ENCODE peak calls at places on chromosomes 16 and 17, in five cellular contexts. I is mammary epithelial cell, H is NCI-H510A, E is ELR, D is posterior cingulate gyrus. L is an unnamed sample.

GRCh38 chr17:52170963-52171572 is 12.6 kb upstream of the CA10 start:
- DNase-seq in I (peak), H (no peak), E (peak), D (no peak), L (peak)

GRCh38 chr17:32855620-32856019 is 21.3 kb downstream of the MYO1D start:
- DNase-seq in I (no peak), H (no peak), E (no peak), D (no peak), L (no peak)

GRCh38 chr16:1218061-1218929 is 6.8 kb downstream of the TPSG1 start:
- DNase-seq in I (no peak), H (no peak), E (no peak), D (no peak), L (no peak)

GRCh38 chr17:39098474-39099090 is 52.9 kb downstream of the PLXDC1 start:
- DNase-seq in I (no peak), H (no peak), E (no peak), D (no peak), L (no peak)

GRCh38 chr17:54749157-54749556 is 151.5 kb upstream of the TOM1L1 start:
- DNase-seq in I (no peak), H (no peak), E (no peak), D (no peak), L (no peak)

GRCh38 chr17:55301521-55302406 is 37.0 kb downstream of the HLF start:
- DNase-seq in I (no peak), H (no peak), E (no peak), D (no peak), L (no peak)

GRCh38 chr17:82315703-82316358 is 1.6 kb downstream of the CD7 start:
- DNase-seq in I (no peak), H (no peak), E (no peak), D (no peak), L (no peak)

GRCh38 chr17:74831442-74832146 is 28.1 kb downstream of the GRIN2C start:
- DNase-seq in I (no peak), H (no peak), E (no peak), D (no peak), L (peak)

GRCh38 chr17:43940630-43941029 is 1.6 kb downstream of the PPY start:
- DNase-seq in I (no peak), H (no peak), E (peak), D (peak), L (peak)

GRCh38 chr16:70257391-70257790 is 5.7 kb upstream of the EXOSC6 start:
- DNase-seq in I (no peak), H (no peak), E (no peak), D (no peak), L (no peak)

GRCh38 chr17:56982312-56982711 is 4.4 kb downstream of the SCPEP1 start:
- DNase-seq in I (peak), H (peak), E (no peak), D (no peak), L (no peak)

GRCh38 chr17:21041753-21042433 is 918 bp downstream of the USP22 start:
- DNase-seq in I (peak), H (peak), E (peak), D (peak), L (peak)

GRCh38 chr17:77990301-77990700 is 31.8 kb downstream of the TNRC6C start:
- DNase-seq in I (no peak), H (no peak), E (no peak), D (no peak), L (no peak)

GRCh38 chr17:68491381-68491849 is 20.8 kb upstream of the PRKAR1A start:
- DNase-seq in I (no peak), H (no peak), E (no peak), D (no peak), L (no peak)

GRCh38 chr16:69111831-69112230 is 6.4 kb downstream of the HAS3 start:
- DNase-seq in I (no peak), H (no peak), E (no peak), D (no peak), L (no peak)

GRCh38 chr17:4163951-4164350 is 21.0 kb downstream of the CYB5D2 start:
- DNase-seq in I (no peak), H (no peak), E (peak), D (no peak), L (no peak)

GRCh38 chr17:14813649-14814048 is 451.5 kb downstream of the PMP22 start:
- DNase-seq in I (no peak), H (no peak), E (no peak), D (no peak), L (peak)

GRCh38 chr16:78298986-78299385 is 199.5 kb downstream of the WWOX start:
- DNase-seq in I (no peak), H (no peak), E (no peak), D (no peak), L (no peak)

GRCh38 chr17:39114744-39115534 is 36.5 kb downstream of the PLXDC1 start:
- DNase-seq in I (no peak), H (no peak), E (peak), D (no peak), L (no peak)

GRCh38 chr16:19502395-19503131 is 19.3 kb downstream of the GDE1 start:
- DNase-seq in I (peak), H (peak), E (peak), D (no peak), L (peak)

GRCh38 chr17:9371019-9371418 is 204.6 kb downstream of the STX8 start:
- DNase-seq in I (peak), H (peak), E (peak), D (no peak), L (peak)

GRCh38 chr17:17765359-17765758 is 71.4 kb downstream of the SREBF1 start:
- DNase-seq in I (peak), H (no peak), E (peak), D (no peak), L (no peak)

GRCh38 chr16:85699628-85700027 is 10.9 kb upstream of the GINS2 start:
- DNase-seq in I (no peak), H (no peak), E (peak), D (peak), L (no peak)

GRCh38 chr16:30893082-30893743 is 664 bp downstream of the BCL7C start:
- DNase-seq in I (no peak), H (no peak), E (peak), D (no peak), L (no peak)

GRCh38 chr16:87132361-87133014 is 184.7 kb downstream of the C16orf95 start:
- DNase-seq in I (peak), H (no peak), E (peak), D (no peak), L (peak)

GRCh38 chr16:71846443-71846842 is 667 bp downstream of the ATXN1L start:
- DNase-seq in I (peak), H (no peak), E (peak), D (no peak), L (no peak)

GRCh38 chr16:56637814-56638750 is at the start of gene MT1A:
- DNase-seq in I (no peak), H (no peak), E (peak), D (no peak), L (no peak)